ENCODE peak calls at places on chromosomes 1 and 21, in ten cellular contexts. One of them, this sample, is unnamed.
A peak's percentile ranks its signal among the peaks of the same experiment; 100 is the strongest.

GRCh38 chr1:214660900-214661299 is 57.9 kb downstream of the CENPF start:
- DNase-seq in nephron progenitor cell: peak; percentile 10
- DNase-seq in GM04504: peak; percentile 87
- DNase-seq in HEK293T: peak; percentile 33
- DNase-seq in NCI-H1417 treated with DMSO at 0.1 percent for 48 hours: peak; percentile 40
- DNase-seq in ACHN: peak; percentile 42
- DNase-seq in activated naive CD4-positive, alpha-beta T cell: no peak
- DNase-seq in EL: peak; percentile 45
- DNase-seq in CD4-positive, alpha-beta T cell: no peak
- DNase-seq in NCI-H1694 treated with DMSO at 0.1 percent for 48 hours: peak; percentile 87
- DNase-seq in this sample: no peak

GRCh38 chr1:53615101-53615500 is 123.9 kb downstream of the GLIS1 start:
- DNase-seq in nephron progenitor cell: no peak
- DNase-seq in GM04504: no peak
- DNase-seq in HEK293T: no peak
- DNase-seq in NCI-H1417 treated with DMSO at 0.1 percent for 48 hours: no peak
- DNase-seq in ACHN: no peak
- DNase-seq in activated naive CD4-positive, alpha-beta T cell: no peak
- DNase-seq in EL: no peak
- DNase-seq in CD4-positive, alpha-beta T cell: no peak
- DNase-seq in NCI-H1694 treated with DMSO at 0.1 percent for 48 hours: no peak
- DNase-seq in this sample: no peak

GRCh38 chr21:45154511-45155508 is 80.4 kb downstream of the ADARB1 start:
- DNase-seq in nephron progenitor cell: no peak
- DNase-seq in GM04504: peak; percentile 45
- DNase-seq in HEK293T: no peak
- DNase-seq in NCI-H1417 treated with DMSO at 0.1 percent for 48 hours: no peak
- DNase-seq in ACHN: peak; percentile 15
- DNase-seq in activated naive CD4-positive, alpha-beta T cell: no peak
- DNase-seq in EL: peak; percentile 85
- DNase-seq in CD4-positive, alpha-beta T cell: peak; percentile 16
- DNase-seq in NCI-H1694 treated with DMSO at 0.1 percent for 48 hours: no peak
- DNase-seq in this sample: peak; percentile 69

GRCh38 chr1:197920345-197921117 is 3.4 kb downstream of the LHX9 start:
- DNase-seq in nephron progenitor cell: no peak
- DNase-seq in GM04504: no peak
- DNase-seq in HEK293T: no peak
- DNase-seq in NCI-H1417 treated with DMSO at 0.1 percent for 48 hours: no peak
- DNase-seq in ACHN: no peak
- DNase-seq in activated naive CD4-positive, alpha-beta T cell: no peak
- DNase-seq in EL: peak; percentile 31
- DNase-seq in CD4-positive, alpha-beta T cell: no peak
- DNase-seq in NCI-H1694 treated with DMSO at 0.1 percent for 48 hours: no peak
- DNase-seq in this sample: no peak

GRCh38 chr1:163035791-163036249 is 33.3 kb upstream of the RGS4 start:
- DNase-seq in nephron progenitor cell: peak; percentile 35
- DNase-seq in GM04504: peak; percentile 76
- DNase-seq in HEK293T: no peak
- DNase-seq in NCI-H1417 treated with DMSO at 0.1 percent for 48 hours: no peak
- DNase-seq in ACHN: peak; percentile 83
- DNase-seq in activated naive CD4-positive, alpha-beta T cell: no peak
- DNase-seq in EL: peak; percentile 96
- DNase-seq in CD4-positive, alpha-beta T cell: no peak
- DNase-seq in NCI-H1694 treated with DMSO at 0.1 percent for 48 hours: no peak
- DNase-seq in this sample: no peak

GRCh38 chr1:234977891-234978396 is 150.7 kb downstream of the TOMM20 start:
- DNase-seq in nephron progenitor cell: no peak
- DNase-seq in GM04504: no peak
- DNase-seq in HEK293T: no peak
- DNase-seq in NCI-H1417 treated with DMSO at 0.1 percent for 48 hours: no peak
- DNase-seq in ACHN: no peak
- DNase-seq in activated naive CD4-positive, alpha-beta T cell: no peak
- DNase-seq in EL: no peak
- DNase-seq in CD4-positive, alpha-beta T cell: no peak
- DNase-seq in NCI-H1694 treated with DMSO at 0.1 percent for 48 hours: no peak
- DNase-seq in this sample: no peak

GRCh38 chr1:28507646-28508434 is 2.0 kb downstream of the RCC1 start:
- DNase-seq in nephron progenitor cell: no peak
- DNase-seq in GM04504: no peak
- DNase-seq in HEK293T: no peak
- DNase-seq in NCI-H1417 treated with DMSO at 0.1 percent for 48 hours: no peak
- DNase-seq in ACHN: no peak
- DNase-seq in activated naive CD4-positive, alpha-beta T cell: no peak
- DNase-seq in EL: peak; percentile 29
- DNase-seq in CD4-positive, alpha-beta T cell: no peak
- DNase-seq in NCI-H1694 treated with DMSO at 0.1 percent for 48 hours: no peak
- DNase-seq in this sample: no peak

GRCh38 chr21:33700491-33700890 is 58.2 kb downstream of the ITSN1 start:
- DNase-seq in nephron progenitor cell: no peak
- DNase-seq in GM04504: no peak
- DNase-seq in HEK293T: no peak
- DNase-seq in NCI-H1417 treated with DMSO at 0.1 percent for 48 hours: no peak
- DNase-seq in ACHN: no peak
- DNase-seq in activated naive CD4-positive, alpha-beta T cell: no peak
- DNase-seq in EL: no peak
- DNase-seq in CD4-positive, alpha-beta T cell: no peak
- DNase-seq in NCI-H1694 treated with DMSO at 0.1 percent for 48 hours: no peak
- DNase-seq in this sample: no peak

GRCh38 chr1:180522204-180522497 is 19.8 kb upstream of the ACBD6 start:
- DNase-seq in nephron progenitor cell: no peak
- DNase-seq in GM04504: no peak
- DNase-seq in HEK293T: no peak
- DNase-seq in NCI-H1417 treated with DMSO at 0.1 percent for 48 hours: no peak
- DNase-seq in ACHN: no peak
- DNase-seq in activated naive CD4-positive, alpha-beta T cell: no peak
- DNase-seq in EL: no peak
- DNase-seq in CD4-positive, alpha-beta T cell: no peak
- DNase-seq in NCI-H1694 treated with DMSO at 0.1 percent for 48 hours: no peak
- DNase-seq in this sample: no peak

GRCh38 chr21:35309316-35309715 is 260.2 kb upstream of the RUNX1 start:
- DNase-seq in nephron progenitor cell: no peak
- DNase-seq in GM04504: no peak
- DNase-seq in HEK293T: no peak
- DNase-seq in NCI-H1417 treated with DMSO at 0.1 percent for 48 hours: no peak
- DNase-seq in ACHN: no peak
- DNase-seq in activated naive CD4-positive, alpha-beta T cell: no peak
- DNase-seq in EL: no peak
- DNase-seq in CD4-positive, alpha-beta T cell: no peak
- DNase-seq in NCI-H1694 treated with DMSO at 0.1 percent for 48 hours: no peak
- DNase-seq in this sample: no peak

GRCh38 chr1:25033030-25033827 is 103.2 kb upstream of the RUNX3 start:
- DNase-seq in nephron progenitor cell: no peak
- DNase-seq in GM04504: no peak
- DNase-seq in HEK293T: no peak
- DNase-seq in NCI-H1417 treated with DMSO at 0.1 percent for 48 hours: no peak
- DNase-seq in ACHN: no peak
- DNase-seq in activated naive CD4-positive, alpha-beta T cell: no peak
- DNase-seq in EL: no peak
- DNase-seq in CD4-positive, alpha-beta T cell: no peak
- DNase-seq in NCI-H1694 treated with DMSO at 0.1 percent for 48 hours: no peak
- DNase-seq in this sample: no peak

GRCh38 chr21:35077975-35078374 is 28.9 kb upstream of the RUNX1 start:
- DNase-seq in nephron progenitor cell: no peak
- DNase-seq in GM04504: no peak
- DNase-seq in HEK293T: no peak
- DNase-seq in NCI-H1417 treated with DMSO at 0.1 percent for 48 hours: no peak
- DNase-seq in ACHN: no peak
- DNase-seq in activated naive CD4-positive, alpha-beta T cell: no peak
- DNase-seq in EL: peak; percentile 21
- DNase-seq in CD4-positive, alpha-beta T cell: no peak
- DNase-seq in NCI-H1694 treated with DMSO at 0.1 percent for 48 hours: no peak
- DNase-seq in this sample: no peak

GRCh38 chr1:98991127-98992003 is 13.3 kb downstream of the PLPPR5 start:
- DNase-seq in nephron progenitor cell: no peak
- DNase-seq in GM04504: peak; percentile 55
- DNase-seq in HEK293T: peak; percentile 34
- DNase-seq in NCI-H1417 treated with DMSO at 0.1 percent for 48 hours: no peak
- DNase-seq in ACHN: peak; percentile 90
- DNase-seq in activated naive CD4-positive, alpha-beta T cell: no peak
- DNase-seq in EL: peak; percentile 81
- DNase-seq in CD4-positive, alpha-beta T cell: no peak
- DNase-seq in NCI-H1694 treated with DMSO at 0.1 percent for 48 hours: no peak
- DNase-seq in this sample: no peak

GRCh38 chr1:37602750-37603694 is 7.3 kb upstream of the GNL2 start:
- DNase-seq in nephron progenitor cell: peak; percentile 55
- DNase-seq in GM04504: no peak
- DNase-seq in HEK293T: peak; percentile 75
- DNase-seq in NCI-H1417 treated with DMSO at 0.1 percent for 48 hours: no peak
- DNase-seq in ACHN: peak; percentile 50
- DNase-seq in activated naive CD4-positive, alpha-beta T cell: no peak
- DNase-seq in EL: peak; percentile 34
- DNase-seq in CD4-positive, alpha-beta T cell: peak; percentile 6
- DNase-seq in NCI-H1694 treated with DMSO at 0.1 percent for 48 hours: peak; percentile 30
- DNase-seq in this sample: no peak

GRCh38 chr21:28482657-28483056 is 510.0 kb downstream of the LTN1 start:
- DNase-seq in nephron progenitor cell: no peak
- DNase-seq in GM04504: no peak
- DNase-seq in HEK293T: no peak
- DNase-seq in NCI-H1417 treated with DMSO at 0.1 percent for 48 hours: no peak
- DNase-seq in ACHN: no peak
- DNase-seq in activated naive CD4-positive, alpha-beta T cell: no peak
- DNase-seq in EL: no peak
- DNase-seq in CD4-positive, alpha-beta T cell: no peak
- DNase-seq in NCI-H1694 treated with DMSO at 0.1 percent for 48 hours: no peak
- DNase-seq in this sample: no peak

GRCh38 chr1:36406440-36406839 is 8.7 kb upstream of the LSM10 start:
- DNase-seq in nephron progenitor cell: no peak
- DNase-seq in GM04504: no peak
- DNase-seq in HEK293T: no peak
- DNase-seq in NCI-H1417 treated with DMSO at 0.1 percent for 48 hours: no peak
- DNase-seq in ACHN: no peak
- DNase-seq in activated naive CD4-positive, alpha-beta T cell: no peak
- DNase-seq in EL: no peak
- DNase-seq in CD4-positive, alpha-beta T cell: no peak
- DNase-seq in NCI-H1694 treated with DMSO at 0.1 percent for 48 hours: no peak
- DNase-seq in this sample: no peak

GRCh38 chr1:165549908-165550480 is 6.2 kb downstream of the LRRC52 start:
- DNase-seq in nephron progenitor cell: no peak
- DNase-seq in GM04504: no peak
- DNase-seq in HEK293T: no peak
- DNase-seq in NCI-H1417 treated with DMSO at 0.1 percent for 48 hours: no peak
- DNase-seq in ACHN: no peak
- DNase-seq in activated naive CD4-positive, alpha-beta T cell: no peak
- DNase-seq in EL: no peak
- DNase-seq in CD4-positive, alpha-beta T cell: no peak
- DNase-seq in NCI-H1694 treated with DMSO at 0.1 percent for 48 hours: no peak
- DNase-seq in this sample: no peak

GRCh38 chr1:67987046-67987799 is 63.2 kb downstream of the DIRAS3 start:
- DNase-seq in nephron progenitor cell: no peak
- DNase-seq in GM04504: peak; percentile 86
- DNase-seq in HEK293T: no peak
- DNase-seq in NCI-H1417 treated with DMSO at 0.1 percent for 48 hours: no peak
- DNase-seq in ACHN: no peak
- DNase-seq in activated naive CD4-positive, alpha-beta T cell: no peak
- DNase-seq in EL: peak; percentile 86
- DNase-seq in CD4-positive, alpha-beta T cell: no peak
- DNase-seq in NCI-H1694 treated with DMSO at 0.1 percent for 48 hours: no peak
- DNase-seq in this sample: no peak

GRCh38 chr1:158390342-158390741 is 8.9 kb downstream of the OR10T2 start:
- DNase-seq in nephron progenitor cell: no peak
- DNase-seq in GM04504: no peak
- DNase-seq in HEK293T: no peak
- DNase-seq in NCI-H1417 treated with DMSO at 0.1 percent for 48 hours: no peak
- DNase-seq in ACHN: no peak
- DNase-seq in activated naive CD4-positive, alpha-beta T cell: no peak
- DNase-seq in EL: no peak
- DNase-seq in CD4-positive, alpha-beta T cell: no peak
- DNase-seq in NCI-H1694 treated with DMSO at 0.1 percent for 48 hours: no peak
- DNase-seq in this sample: no peak

GRCh38 chr1:53559391-53559815 is 100.2 kb downstream of the DMRTB1 start:
- DNase-seq in nephron progenitor cell: peak; percentile 33
- DNase-seq in GM04504: no peak
- DNase-seq in HEK293T: no peak
- DNase-seq in NCI-H1417 treated with DMSO at 0.1 percent for 48 hours: no peak
- DNase-seq in ACHN: no peak
- DNase-seq in activated naive CD4-positive, alpha-beta T cell: no peak
- DNase-seq in EL: no peak
- DNase-seq in CD4-positive, alpha-beta T cell: no peak
- DNase-seq in NCI-H1694 treated with DMSO at 0.1 percent for 48 hours: no peak
- DNase-seq in this sample: peak; percentile 11

GRCh38 chr1:41639332-41639936 is 155.0 kb upstream of the EDN2 start:
- DNase-seq in nephron progenitor cell: no peak
- DNase-seq in GM04504: peak; percentile 57
- DNase-seq in HEK293T: no peak
- DNase-seq in NCI-H1417 treated with DMSO at 0.1 percent for 48 hours: no peak
- DNase-seq in ACHN: no peak
- DNase-seq in activated naive CD4-positive, alpha-beta T cell: no peak
- DNase-seq in EL: peak; percentile 78
- DNase-seq in CD4-positive, alpha-beta T cell: no peak
- DNase-seq in NCI-H1694 treated with DMSO at 0.1 percent for 48 hours: no peak
- DNase-seq in this sample: no peak

GRCh38 chr21:38984982-38985422 is 179.3 kb downstream of the ETS2 start:
- DNase-seq in nephron progenitor cell: no peak
- DNase-seq in GM04504: peak; percentile 87
- DNase-seq in HEK293T: no peak
- DNase-seq in NCI-H1417 treated with DMSO at 0.1 percent for 48 hours: no peak
- DNase-seq in ACHN: no peak
- DNase-seq in activated naive CD4-positive, alpha-beta T cell: no peak
- DNase-seq in EL: peak; percentile 90
- DNase-seq in CD4-positive, alpha-beta T cell: no peak
- DNase-seq in NCI-H1694 treated with DMSO at 0.1 percent for 48 hours: no peak
- DNase-seq in this sample: no peak

GRCh38 chr1:8259498-8260290 is 58.2 kb upstream of the SLC45A1 start:
- DNase-seq in nephron progenitor cell: no peak
- DNase-seq in GM04504: no peak
- DNase-seq in HEK293T: no peak
- DNase-seq in NCI-H1417 treated with DMSO at 0.1 percent for 48 hours: no peak
- DNase-seq in ACHN: peak; percentile 25
- DNase-seq in activated naive CD4-positive, alpha-beta T cell: no peak
- DNase-seq in EL: peak; percentile 53
- DNase-seq in CD4-positive, alpha-beta T cell: no peak
- DNase-seq in NCI-H1694 treated with DMSO at 0.1 percent for 48 hours: no peak
- DNase-seq in this sample: peak; percentile 47

GRCh38 chr1:79679916-79680315 is 673.4 kb upstream of the ADGRL4 start:
- DNase-seq in nephron progenitor cell: no peak
- DNase-seq in GM04504: no peak
- DNase-seq in HEK293T: no peak
- DNase-seq in NCI-H1417 treated with DMSO at 0.1 percent for 48 hours: no peak
- DNase-seq in ACHN: no peak
- DNase-seq in activated naive CD4-positive, alpha-beta T cell: no peak
- DNase-seq in EL: no peak
- DNase-seq in CD4-positive, alpha-beta T cell: no peak
- DNase-seq in NCI-H1694 treated with DMSO at 0.1 percent for 48 hours: no peak
- DNase-seq in this sample: no peak

GRCh38 chr1:115068780-115069179 is 20.5 kb downstream of the TSPAN2 start:
- DNase-seq in nephron progenitor cell: no peak
- DNase-seq in GM04504: no peak
- DNase-seq in HEK293T: no peak
- DNase-seq in NCI-H1417 treated with DMSO at 0.1 percent for 48 hours: no peak
- DNase-seq in ACHN: no peak
- DNase-seq in activated naive CD4-positive, alpha-beta T cell: no peak
- DNase-seq in EL: no peak
- DNase-seq in CD4-positive, alpha-beta T cell: no peak
- DNase-seq in NCI-H1694 treated with DMSO at 0.1 percent for 48 hours: no peak
- DNase-seq in this sample: no peak

GRCh38 chr1:202439308-202439707 is 90.8 kb downstream of the PPP1R12B start:
- DNase-seq in nephron progenitor cell: no peak
- DNase-seq in GM04504: no peak
- DNase-seq in HEK293T: no peak
- DNase-seq in NCI-H1417 treated with DMSO at 0.1 percent for 48 hours: no peak
- DNase-seq in ACHN: no peak
- DNase-seq in activated naive CD4-positive, alpha-beta T cell: no peak
- DNase-seq in EL: no peak
- DNase-seq in CD4-positive, alpha-beta T cell: no peak
- DNase-seq in NCI-H1694 treated with DMSO at 0.1 percent for 48 hours: no peak
- DNase-seq in this sample: no peak

GRCh38 chr21:42248783-42249597 is 30.1 kb downstream of the ABCG1 start:
- DNase-seq in nephron progenitor cell: no peak
- DNase-seq in GM04504: no peak
- DNase-seq in HEK293T: no peak
- DNase-seq in NCI-H1417 treated with DMSO at 0.1 percent for 48 hours: no peak
- DNase-seq in ACHN: no peak
- DNase-seq in activated naive CD4-positive, alpha-beta T cell: no peak
- DNase-seq in EL: no peak
- DNase-seq in CD4-positive, alpha-beta T cell: no peak
- DNase-seq in NCI-H1694 treated with DMSO at 0.1 percent for 48 hours: no peak
- DNase-seq in this sample: no peak

GRCh38 chr1:93347319-93347899 is 1.7 kb downstream of the DR1 start:
- DNase-seq in nephron progenitor cell: no peak
- DNase-seq in GM04504: no peak
- DNase-seq in HEK293T: no peak
- DNase-seq in NCI-H1417 treated with DMSO at 0.1 percent for 48 hours: no peak
- DNase-seq in ACHN: no peak
- DNase-seq in activated naive CD4-positive, alpha-beta T cell: no peak
- DNase-seq in EL: no peak
- DNase-seq in CD4-positive, alpha-beta T cell: no peak
- DNase-seq in NCI-H1694 treated with DMSO at 0.1 percent for 48 hours: no peak
- DNase-seq in this sample: no peak

This sample was measured in tibial artery.